ENCODE peak calls at places on chromosomes 3 and 15, in seven cellular contexts. Y, F, C, R, I, A and W are unnamed samples.

GRCh38 chr15:43794269-43795037 is 2.3 kb downstream of the SERF2 start:
- DNase-seq in Y (no peak), F (peak; percentile 44), C (no peak), R (no peak), I (no peak), A (no peak), W (no peak)

GRCh38 chr3:5427938-5428337 is 240.4 kb downstream of the EDEM1 start:
- DNase-seq in Y (no peak), F (no peak), C (no peak), R (no peak), I (no peak), A (no peak), W (no peak)

GRCh38 chr15:60605879-60606304 is 127.0 kb upstream of the ICE2 start:
- DNase-seq in Y (no peak), F (peak; percentile 82), C (peak; percentile 48), R (no peak), I (no peak), A (no peak), W (no peak)

GRCh38 chr15:43954181-43954621 is 127.4 kb downstream of the WDR76 start:
- DNase-seq in Y (no peak), F (peak; percentile 28), C (no peak), R (no peak), I (no peak), A (no peak), W (no peak)

GRCh38 chr3:49703443-49703927 is 14.1 kb downstream of the RNF123 start:
- DNase-seq in Y (peak; percentile 60), F (peak; percentile 68), C (peak; percentile 37), R (peak; percentile 81), I (peak; percentile 79), A (peak; percentile 80), W (peak; percentile 94)

GRCh38 chr15:63473999-63474809 is 30.2 kb upstream of the USP3 start:
- DNase-seq in Y (no peak), F (peak; percentile 68), C (no peak), R (peak; percentile 68), I (peak; percentile 87), A (no peak), W (peak; percentile 50)

GRCh38 chr3:18035641-18036466 is 293.4 kb upstream of the TBC1D5 start:
- DNase-seq in Y (no peak), F (no peak), C (no peak), R (peak; percentile 15), I (no peak), A (no peak), W (no peak)

GRCh38 chr3:48268936-48269551 is 28.1 kb downstream of the ZNF589 start:
- DNase-seq in Y (no peak), F (no peak), C (no peak), R (no peak), I (no peak), A (no peak), W (no peak)

GRCh38 chr15:78212546-78213424 is 21.6 kb downstream of the ACSBG1 start:
- DNase-seq in Y (peak; percentile 79), F (peak; percentile 69), C (peak; percentile 40), R (no peak), I (no peak), A (peak; percentile 88), W (no peak)

GRCh38 chr3:195227871-195228270 is 43.1 kb downstream of the XXYLT1 start:
- DNase-seq in Y (no peak), F (no peak), C (no peak), R (no peak), I (no peak), A (peak; percentile 62), W (no peak)

GRCh38 chr3:40339871-40340270 is 30.4 kb downstream of the EIF1B start:
- DNase-seq in Y (no peak), F (no peak), C (no peak), R (no peak), I (no peak), A (no peak), W (no peak)

GRCh38 chr3:169804681-169805080 is 8.0 kb upstream of the LRRIQ4 start:
- DNase-seq in Y (no peak), F (no peak), C (no peak), R (no peak), I (no peak), A (no peak), W (no peak)

GRCh38 chr15:31550211-31550848 is 223.7 kb downstream of the KLF13 start:
- DNase-seq in Y (no peak), F (no peak), C (no peak), R (no peak), I (no peak), A (no peak), W (no peak)

GRCh38 chr3:12372762-12373280 is 84.0 kb downstream of the PPARG start:
- DNase-seq in Y (no peak), F (peak; percentile 15), C (no peak), R (no peak), I (no peak), A (no peak), W (no peak)

GRCh38 chr15:40307421-40308165 is at the start of gene PLCB2:
- DNase-seq in Y (peak; percentile 52), F (no peak), C (no peak), R (peak; percentile 68), I (peak; percentile 65), A (peak; percentile 69), W (peak; percentile 83)
- TF ChIP-seq CTCF in Y (peak; percentile 39), F (peak; percentile 13), C (peak; percentile 36), R (peak; percentile 45), I (peak; percentile 59), A (no peak), W (peak; percentile 52)

DNA sequence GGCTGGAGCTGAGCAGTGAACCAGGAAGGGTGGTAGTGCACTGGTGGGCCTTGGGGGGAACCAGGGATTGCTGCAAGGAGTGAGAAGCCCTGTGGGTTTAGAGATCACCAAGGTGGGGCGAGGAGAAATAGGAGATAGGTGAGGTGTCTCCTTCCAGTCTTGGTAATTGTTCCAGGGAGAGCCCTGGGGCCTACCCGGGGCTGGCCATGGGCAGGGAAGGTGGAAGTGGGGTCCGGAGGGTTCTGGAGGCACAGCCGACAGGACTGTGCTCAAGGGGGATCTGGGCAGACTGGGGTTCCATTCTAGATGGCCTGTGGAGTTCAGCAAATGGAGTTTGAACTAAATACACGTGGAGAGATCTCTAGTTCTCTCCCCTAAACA is 4.5 kb downstream of the CHST13 start:
- DNase-seq in Y (no peak), F (no peak), C (no peak), R (no peak), I (no peak), A (peak; percentile 35), W (no peak)
- TF ChIP-seq CTCF in Y (no peak), F (no peak), C (no peak), R (no peak), I (no peak), A (no peak), W (no peak)

GRCh38 chr3:57141719-57142118 is 23.4 kb downstream of the IL17RD start:
- DNase-seq in Y (no peak), F (no peak), C (no peak), R (no peak), I (no peak), A (no peak), W (no peak)
- TF ChIP-seq CTCF in Y (no peak), F (no peak), C (no peak), R (no peak), I (no peak), A (no peak), W (no peak)

GRCh38 chr3:100185847-100186246 is 71.5 kb upstream of the FILIP1L start:
- DNase-seq in Y (no peak), F (no peak), C (no peak), R (no peak), I (no peak), A (no peak), W (no peak)
- TF ChIP-seq CTCF in Y (no peak), F (no peak), C (no peak), R (no peak), I (no peak), A (no peak), W (no peak)

DNA sequence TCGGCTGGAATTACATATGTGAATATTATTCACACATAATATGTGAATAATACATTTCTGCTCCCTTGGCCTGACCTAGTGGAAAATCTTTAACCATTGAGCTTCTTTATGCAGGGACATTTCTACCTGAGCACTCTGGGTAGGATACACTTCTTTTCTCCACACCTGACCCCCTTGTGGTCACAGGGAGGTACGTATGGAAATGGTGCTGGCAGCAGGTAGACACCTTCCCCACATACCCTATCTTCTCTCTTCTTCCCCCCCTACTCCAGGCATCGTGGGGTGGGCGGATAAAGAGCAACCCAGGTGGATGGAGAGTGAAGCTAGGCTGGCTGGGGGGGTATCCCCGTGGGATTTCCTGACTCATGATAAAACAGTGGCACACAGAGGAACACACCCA is 312.1 kb downstream of the ARRDC4 start:
- DNase-seq in Y (no peak), F (no peak), C (no peak), R (peak; percentile 32), I (no peak), A (no peak), W (no peak)
- TF ChIP-seq CTCF in Y (no peak), F (no peak), C (no peak), R (peak; percentile 56), I (no peak), A (no peak), W (no peak)

GRCh38 chr15:52680041-52680391 is 828 bp upstream of the ATOSA start:
- DNase-seq in Y (no peak), F (peak; percentile 41), C (peak; percentile 14), R (no peak), I (no peak), A (no peak), W (no peak)
- TF ChIP-seq CTCF in Y (no peak), F (no peak), C (no peak), R (no peak), I (no peak), A (no peak), W (no peak)

GRCh38 chr3:27311400-27311799 is 57.8 kb downstream of the NEK10 start:
- DNase-seq in Y (no peak), F (peak; percentile 95), C (peak; percentile 57), R (peak; percentile 10), I (no peak), A (no peak), W (no peak)

GRCh38 chr3:27310693-27311092 is 58.5 kb downstream of the NEK10 start:
- DNase-seq in Y (no peak), F (no peak), C (no peak), R (no peak), I (no peak), A (no peak), W (no peak)

GRCh38 chr3:27315003-27315402 is 54.2 kb downstream of the NEK10 start:
- DNase-seq in Y (no peak), F (no peak), C (no peak), R (no peak), I (no peak), A (no peak), W (no peak)

GRCh38 chr3:27307566-27307965 is 61.6 kb downstream of the NEK10 start:
- DNase-seq in Y (no peak), F (peak; percentile 35), C (no peak), R (no peak), I (no peak), A (no peak), W (no peak)

DNA sequence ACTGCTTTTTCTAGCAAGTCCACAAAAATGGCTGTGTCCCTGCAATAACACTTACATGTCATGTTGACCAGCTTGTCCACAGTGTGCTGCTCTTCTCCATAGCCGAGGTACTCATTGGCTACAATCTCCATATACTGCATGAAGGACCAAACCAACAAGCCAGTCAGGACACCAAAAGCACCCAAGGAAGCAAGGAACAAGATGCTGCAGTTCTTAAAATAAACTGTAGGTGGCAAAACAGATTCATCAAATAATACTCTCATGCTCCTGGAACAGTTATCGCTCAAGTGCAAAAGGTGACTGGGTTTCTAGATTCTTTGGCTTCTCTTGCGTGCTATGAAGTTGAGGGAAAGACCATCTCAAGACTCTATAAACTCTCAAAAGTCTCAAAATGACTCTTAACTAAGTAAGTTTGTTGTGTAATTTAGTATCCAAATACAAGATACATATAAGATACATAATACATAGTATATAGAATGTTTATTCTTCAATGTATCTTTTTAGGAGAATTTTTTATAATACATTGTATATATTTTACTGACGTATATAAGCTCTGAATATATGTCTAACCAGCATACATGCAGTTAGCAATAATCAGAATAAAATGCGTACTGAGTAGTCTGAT is 57.0 kb downstream of the NEK10 start:
- DNase-seq in Y (peak; percentile 45), F (peak; percentile 84), C (peak; percentile 75), R (peak; percentile 83), I (no peak), A (no peak), W (peak; percentile 54)
- TF ChIP-seq CTCF in Y (peak; percentile 63), F (peak; percentile 66), C (peak; percentile 63), R (peak; percentile 74), I (peak; percentile 85), A (peak; percentile 85), W (peak; percentile 65)